ENCODE peak calls at places on chromosomes 1 and 21, in six cellular contexts. X is lower lobe of right lung; O is stimulated activated CD4-positive, alpha-beta T cell treated with anti-CD3 and anti-CD28 coated beads, Interleukin-1b, Interleukin-23, amount 100 ng/mL, for 24 hours; Z is NCI-H1092 treated with DMSO at 0.1 percent for 48 hours; N is EH; Q is activated T-helper 9 cell treated with anti-CD3 and anti-CD28 coated beads, Interleukin-2, amount 50 U/mL, for 16 hours. H is an unnamed sample.
A peak's percentile ranks its signal among the peaks of the same experiment; 100 is the strongest.

GRCh38 chr1:23720256-23720995 is 22.8 kb upstream of the ELOA start:
- DNase-seq in X (no peak), O (no peak), Z (no peak), N (peak; percentile 18), Q (peak; percentile 6), H (no peak)

GRCh38 chr1:242245255-242245654 is 246.4 kb upstream of the MAP1LC3C start:
- DNase-seq in X (no peak), O (no peak), Z (no peak), N (no peak), Q (no peak), H (no peak)

GRCh38 chr21:42980959-42981523 is 6.7 kb downstream of the PKNOX1 start:
- DNase-seq in X (no peak), O (no peak), Z (no peak), N (no peak), Q (no peak), H (no peak)

GRCh38 chr1:226656601-226657277 is 82.3 kb downstream of the ITPKB start:
- DNase-seq in X (no peak), O (no peak), Z (peak; percentile 71), N (peak; percentile 71), Q (no peak), H (no peak)

GRCh38 chr1:175673236-175674150 is 69.9 kb downstream of the TNR start:
- DNase-seq in X (no peak), O (no peak), Z (peak; percentile 17), N (no peak), Q (no peak), H (no peak)

GRCh38 chr1:63891211-63891610 is 117.4 kb downstream of the ROR1 start:
- DNase-seq in X (no peak), O (no peak), Z (no peak), N (no peak), Q (no peak), H (no peak)

GRCh38 chr21:24824209-24824608 is 783.1 kb downstream of the MRPL39 start:
- DNase-seq in X (no peak), O (no peak), Z (no peak), N (no peak), Q (no peak), H (no peak)

GRCh38 chr1:6385673-6386191 is 7.8 kb downstream of the ACOT7 start:
- DNase-seq in X (peak; percentile 60), O (no peak), Z (peak; percentile 85), N (peak; percentile 78), Q (no peak), H (no peak)

GRCh38 chr1:19436716-19437476 is 48.4 kb downstream of the CAPZB start:
- DNase-seq in X (peak; percentile 71), O (no peak), Z (no peak), N (peak; percentile 78), Q (no peak), H (peak; percentile 69)

GRCh38 chr21:33244082-33244780 is 14.5 kb downstream of the IFNAR2 start:
- DNase-seq in X (no peak), O (no peak), Z (no peak), N (no peak), Q (no peak), H (no peak)

GRCh38 chr1:27891196-27891889 is 19.0 kb downstream of the THEMIS2 start:
- DNase-seq in X (no peak), O (peak; percentile 34), Z (no peak), N (no peak), Q (no peak), H (no peak)

GRCh38 chr1:168947039-168947438 is 159.5 kb upstream of the ATP1B1 start:
- DNase-seq in X (no peak), O (no peak), Z (no peak), N (no peak), Q (no peak), H (no peak)

GRCh38 chr21:30463713-30464112 is 16.5 kb downstream of the KRTAP19-1 start:
- DNase-seq in X (no peak), O (no peak), Z (no peak), N (no peak), Q (no peak), H (no peak)

H was measured in HuH-7.5.